ENCODE peak calls at places on chromosomes 11 and 22, in seven cellular contexts. L is heart right ventricle, O is adrenal gland, H is Caco-2, A is sigmoid colon, T is prostate gland, P is IMR-90. S is an unnamed sample.
A peak's percentile ranks its signal among the peaks of the same experiment; 100 is the strongest.

GRCh38 chr11:6413791-6414231 is 5.1 kb downstream of the APBB1 start:
- DNase-seq in L (no peak), O (no peak), H (no peak), T (no peak), P (no peak), A (no peak), S (no peak)

GRCh38 chr11:122023614-122024250 is 92.3 kb downstream of the BLID start:
- DNase-seq in O (no peak), L (no peak), A (no peak), H (no peak), T (no peak), P (no peak), S (no peak)

GRCh38 chr11:35487532-35488078 is 37.8 kb downstream of the PAMR1 start:
- DNase-seq in T (no peak), A (no peak), P (peak; percentile 82), L (peak; percentile 15), O (no peak), H (peak; percentile 40), S (no peak)

GRCh38 chr22:44765571-44766285 is 13.4 kb downstream of the ARHGAP8 start:
- DNase-seq in P (no peak), L (no peak), O (no peak), A (no peak), H (no peak), T (no peak), S (no peak)

GRCh38 chr11:17724020-17724908 is 4.9 kb downstream of the MYOD1 start:
- DNase-seq in P (no peak), O (no peak), A (no peak), H (no peak), L (no peak), T (no peak), S (no peak)

GRCh38 chr11:4577761-4578160 is 3.8 kb upstream of the OR52I2 start:
- DNase-seq in T (no peak), H (no peak), A (no peak), O (no peak), L (no peak), P (no peak), S (no peak)

GRCh38 chr22:39090426-39091064 is 6.5 kb upstream of the APOBEC3H start:
- DNase-seq in T (no peak), L (no peak), A (no peak), H (no peak), P (no peak), O (no peak), S (peak; percentile 90)

GRCh38 chr11:65432686-65433582 is 10.3 kb downstream of the NEAT1 start:
- DNase-seq in L (no peak), A (no peak), P (peak; percentile 54), H (no peak), O (no peak), T (no peak), S (no peak)

GRCh38 chr11:96168623-96169022 is 174.4 kb downstream of the MAML2 start:
- DNase-seq in T (peak; percentile 43), O (peak; percentile 76), P (peak; percentile 93), L (peak; percentile 30), H (no peak), A (peak; percentile 82), S (no peak)

GRCh38 chr11:100831929-100832480 is 144.9 kb downstream of the ARHGAP42 start:
- DNase-seq in L (no peak), A (no peak), P (no peak), O (no peak), T (no peak), H (no peak), S (no peak)

GRCh38 chr11:100830295-100830694 is 143.2 kb downstream of the ARHGAP42 start:
- DNase-seq in A (no peak), L (no peak), O (no peak), H (no peak), P (no peak), T (no peak), S (no peak)

GRCh38 chr11:100830978-100831732 is 144.1 kb downstream of the ARHGAP42 start:
- DNase-seq in T (no peak), A (no peak), O (no peak), P (peak; percentile 81), L (peak; percentile 42), H (no peak), S (no peak)

GRCh38 chr11:100825610-100826009 is 138.5 kb downstream of the ARHGAP42 start:
- DNase-seq in T (no peak), O (no peak), H (no peak), A (no peak), L (no peak), P (no peak), S (no peak)

GRCh38 chr11:100827934-100828661 is 141.0 kb downstream of the ARHGAP42 start:
- DNase-seq in T (no peak), H (peak; percentile 85), A (no peak), P (peak; percentile 84), O (no peak), L (no peak), S (no peak)
- TF ChIP-seq CTCF in T (no peak), H (peak; percentile 90), A (no peak), P (peak; percentile 35), O (peak; percentile 5), L (no peak), S (peak; percentile 38)

GRCh38 chr11:94130589-94131362 is 2.1 kb downstream of the PANX1 start:
- DNase-seq in P (peak; percentile 89), L (no peak), T (no peak), A (no peak), O (no peak), H (no peak), S (no peak)

GRCh38 chr11:94132152-94132558 is 3.5 kb downstream of the PANX1 start:
- DNase-seq in L (peak; percentile 29), O (no peak), T (no peak), P (peak; percentile 94), A (no peak), H (no peak), S (peak; percentile 76)

GRCh38 chr11:94129505-94130335 is 1.1 kb downstream of the PANX1 start:
- DNase-seq in L (peak; percentile 43), H (no peak), O (no peak), P (peak; percentile 39), T (peak; percentile 21), A (no peak), S (no peak)

GRCh38 chr11:94132823-94133408 is 4.3 kb downstream of the PANX1 start:
- DNase-seq in O (no peak), A (no peak), H (no peak), P (no peak), L (no peak), T (no peak), S (no peak)

GRCh38 chr11:94131363-94132115 is 2.9 kb downstream of the PANX1 start:
- DNase-seq in P (peak; percentile 50), L (peak; percentile 60), O (peak; percentile 55), T (no peak), A (no peak), H (no peak), S (no peak)
- H3K4me1 ChIP-seq in P (peaks cover 28% of the 10 kb centered on the region), L (peaks cover 18% of the 10 kb centered on the region), O (peaks cover 60% of the 10 kb centered on the region), T (peaks cover 6% of the 10 kb centered on the region), A (peaks cover 68% of the 10 kb centered on the region), H (peaks cover 18% of the 10 kb centered on the region), S (peaks cover 38% of the 10 kb centered on the region)

GRCh38 chr11:111736621-111737055 is 29.6 kb downstream of the PPP2R1B start:
- DNase-seq in P (no peak), T (no peak), A (no peak), H (no peak), O (no peak), L (no peak), S (no peak)

GRCh38 chr11:111736191-111736590 is 30.0 kb downstream of the PPP2R1B start:
- DNase-seq in T (no peak), H (no peak), O (no peak), A (no peak), L (no peak), P (peak; percentile 80), S (no peak)

GRCh38 chr11:111739299-111739698 is 26.9 kb downstream of the PPP2R1B start:
- DNase-seq in L (no peak), T (no peak), O (no peak), P (no peak), A (no peak), H (no peak), S (no peak)

GRCh38 chr11:111737180-111737876 is 28.9 kb downstream of the PPP2R1B start:
- DNase-seq in A (peak; percentile 69), O (no peak), L (no peak), H (no peak), T (no peak), P (no peak), S (no peak)

GRCh38 chr11:111737877-111738205 is 28.3 kb downstream of the PPP2R1B start:
- DNase-seq in H (no peak), O (no peak), L (peak; percentile 70), T (no peak), P (no peak), A (peak; percentile 77), S (no peak)
- H3K4me3 ChIP-seq in H (no peak overlapping the region), O (no peak overlapping the region), L (no peak overlapping the region), T (no peak overlapping the region), P (no peak overlapping the region), A (no peak overlapping the region), S (no peak overlapping the region)

DNA sequence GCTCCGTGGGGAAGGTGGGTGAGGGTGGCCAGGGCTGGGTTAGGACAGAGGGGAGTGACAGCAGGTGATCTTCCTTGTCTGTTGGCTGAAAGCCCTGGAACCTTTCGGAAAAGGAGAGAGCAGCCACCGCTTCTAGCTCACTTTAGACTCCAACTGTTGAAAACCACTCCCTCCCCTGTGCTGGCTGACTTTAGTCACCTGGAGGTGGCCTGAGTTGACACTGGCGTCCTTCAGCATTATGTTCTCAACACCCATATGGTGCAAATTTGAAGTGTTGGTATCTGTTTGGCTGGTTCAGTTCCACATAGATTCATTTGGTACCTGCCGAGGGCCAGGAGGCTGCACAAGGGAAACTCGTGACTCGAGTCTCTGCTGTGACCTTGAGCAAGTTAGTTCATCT is 28.8 kb downstream of the ZC3H7B start:
- DNase-seq in A (no peak), P (no peak), O (no peak), T (no peak), H (no peak), L (no peak), S (no peak)
- TF ChIP-seq CTCF in A (no peak), P (no peak), O (no peak), T (no peak), H (no peak), L (no peak), S (no peak)